ENCODE peak calls at places on chromosomes 5 and 9, in five cellular contexts. M, A, G, X and H are unnamed samples.

GRCh38 chr9:135290086-135290485 is 189.5 kb upstream of the PPP1R26 start:
- DNase-seq in M (no peak), A (no peak), G (no peak), X (no peak), H (no peak)

GRCh38 chr5:146042628-146043279 is 62.6 kb downstream of the PLAC8L1 start:
- DNase-seq in M (peak; percentile 85), A (peak; percentile 61), G (peak; percentile 37), X (peak; percentile 33), H (peak; percentile 67)

GRCh38 chr5:153520952-153521351 is 30.5 kb downstream of the GRIA1 start:
- DNase-seq in M (peak; percentile 70), A (no peak), G (peak; percentile 48), X (no peak), H (peak; percentile 44)

GRCh38 chr5:94715843-94716242 is 97.4 kb downstream of the SLF1 start:
- DNase-seq in M (no peak), A (no peak), G (no peak), X (no peak), H (no peak)

GRCh38 chr9:113222482-113222841 is 1.1 kb downstream of the SLC31A1 start:
- DNase-seq in M (peak; percentile 33), A (peak; percentile 51), G (peak; percentile 39), X (no peak), H (peak; percentile 66)

GRCh38 chr5:121273818-121274433 is 577.8 kb upstream of the FTMT start:
- DNase-seq in M (peak; percentile 71), A (peak; percentile 74), G (peak; percentile 97), X (peak; percentile 94), H (peak; percentile 29)

GRCh38 chr5:156201793-156202388 is 125.1 kb upstream of the SGCD start:
- DNase-seq in M (peak; percentile 7), A (peak; percentile 34), G (peak; percentile 56), X (peak; percentile 82), H (peak; percentile 14)

GRCh38 chr5:109387408-109387974 is 22.3 kb downstream of the PJA2 start:
- DNase-seq in M (no peak), A (no peak), G (no peak), X (no peak), H (no peak)

GRCh38 chr5:78190402-78190801 is 104.1 kb downstream of the AP3B1 start:
- DNase-seq in M (no peak), A (no peak), G (no peak), X (no peak), H (no peak)

GRCh38 chr9:92759990-92760893 is 4.4 kb downstream of the BICD2 start:
- DNase-seq in M (no peak), A (no peak), G (no peak), X (no peak), H (no peak)

GRCh38 chr9:2817987-2818386 is 25.9 kb downstream of the PUM3 start:
- DNase-seq in M (peak; percentile 96), A (peak; percentile 92), G (no peak), X (no peak), H (peak; percentile 88)

GRCh38 chr5:141870871-141871270 is 7.3 kb downstream of the PCDH1 start:
- DNase-seq in M (no peak), A (no peak), G (no peak), X (no peak), H (no peak)

GRCh38 chr5:56327810-56328209 is 94.7 kb upstream of the ANKRD55 start:
- DNase-seq in M (peak; percentile 39), A (no peak), G (no peak), X (no peak), H (no peak)

GRCh38 chr5:133457956-133458355 is 154.4 kb downstream of the FSTL4 start:
- DNase-seq in M (peak; percentile 74), A (no peak), G (no peak), X (no peak), H (peak; percentile 38)

GRCh38 chr9:90555351-90556057 is 87.1 kb downstream of the DIRAS2 start:
- DNase-seq in M (no peak), A (no peak), G (no peak), X (peak; percentile 23), H (no peak)

GRCh38 chr9:15277400-15278137 is 29.4 kb downstream of the TTC39B start:
- DNase-seq in M (peak; percentile 26), A (peak; percentile 50), G (peak; percentile 63), X (peak; percentile 22), H (peak; percentile 24)

GRCh38 chr5:179451813-179452196 is 98.5 kb upstream of the RUFY1 start:
- DNase-seq in M (no peak), A (no peak), G (no peak), X (no peak), H (no peak)

GRCh38 chr5:52878671-52879070 is 91.0 kb downstream of the ITGA1 start:
- DNase-seq in M (peak; percentile 55), A (peak; percentile 70), G (peak; percentile 50), X (no peak), H (peak; percentile 49)